ENCODE peak calls at places on chromosomes 7 and 10, in five cellular contexts. One of them, this sample, is unnamed.

GRCh38 chr10:104406715-104407517 is 53.3 kb downstream of the CFAP58 start:
- DNase-seq in brain microvascular endothelial cell: peak; percentile 22
- DNase-seq in EL: peak; percentile 59
- DNase-seq in T-helper 1 cell: no peak
- DNase-seq in posterior vena cava: no peak
- DNase-seq in this sample: no peak

GRCh38 chr10:997266-998022 is 9.2 kb downstream of the GTPBP4 start:
- DNase-seq in brain microvascular endothelial cell: no peak
- DNase-seq in posterior vena cava: no peak
- DNase-seq in EL: no peak
- DNase-seq in T-helper 1 cell: no peak
- DNase-seq in this sample: no peak

GRCh38 chr7:141500608-141501007 is 50.6 kb upstream of the AGK start:
- DNase-seq in posterior vena cava: no peak
- DNase-seq in brain microvascular endothelial cell: no peak
- DNase-seq in EL: no peak
- DNase-seq in T-helper 1 cell: no peak
- DNase-seq in this sample: no peak

GRCh38 chr7:33904680-33905388 is 505 bp upstream of the BMPER start:
- DNase-seq in posterior vena cava: peak; percentile 83
- DNase-seq in brain microvascular endothelial cell: no peak
- DNase-seq in EL: peak; percentile 79
- DNase-seq in T-helper 1 cell: no peak
- DNase-seq in this sample: no peak

GRCh38 chr10:23194966-23195845 is 3.1 kb downstream of the PTF1A start:
- DNase-seq in brain microvascular endothelial cell: no peak
- DNase-seq in T-helper 1 cell: no peak
- DNase-seq in posterior vena cava: no peak
- DNase-seq in EL: no peak
- DNase-seq in this sample: no peak

GRCh38 chr7:36185732-36186131 is 32.7 kb downstream of the EEPD1 start:
- DNase-seq in EL: no peak
- DNase-seq in posterior vena cava: no peak
- DNase-seq in T-helper 1 cell: no peak
- DNase-seq in brain microvascular endothelial cell: no peak
- DNase-seq in this sample: no peak

GRCh38 chr7:22425361-22425760 is 68.4 kb upstream of the RAPGEF5 start:
- DNase-seq in posterior vena cava: no peak
- DNase-seq in EL: no peak
- DNase-seq in T-helper 1 cell: no peak
- DNase-seq in brain microvascular endothelial cell: no peak
- DNase-seq in this sample: no peak

GRCh38 chr7:93877742-93878141 is 12.8 kb downstream of the TFPI2 start:
- DNase-seq in posterior vena cava: no peak
- DNase-seq in T-helper 1 cell: no peak
- DNase-seq in EL: no peak
- DNase-seq in brain microvascular endothelial cell: no peak
- DNase-seq in this sample: no peak